ENCODE peak calls at places on chromosomes 5 and 9, in five cellular contexts. K is mammary epithelial cell, O is cardiac fibroblast, H is OCI-LY7, I is NB4. D is an unnamed sample.

GRCh38 chr5:169161022-169161680 is 139.8 kb downstream of the SLIT3 start:
- DNase-seq in K (peak; percentile 79), O (peak; percentile 72), H (no peak), I (peak; percentile 63), D (no peak)

GRCh38 chr5:61306531-61307195 is 25.4 kb upstream of the ZSWIM6 start:
- DNase-seq in K (no peak), O (peak; percentile 90), H (no peak), I (no peak), D (peak; percentile 37)

GRCh38 chr5:54725391-54726280 is 208.1 kb downstream of the SNX18 start:
- DNase-seq in K (peak; percentile 35), O (peak; percentile 20), H (no peak), I (no peak), D (no peak)

GRCh38 chr9:98575379-98576346 is 133.1 kb downstream of the GABBR2 start:
- DNase-seq in K (peak; percentile 79), O (peak; percentile 81), H (peak; percentile 29), I (peak; percentile 97), D (peak; percentile 60)

GRCh38 chr5:10648806-10649517 is 85.1 kb downstream of the ANKRD33B start:
- DNase-seq in K (no peak), O (no peak), H (no peak), I (no peak), D (no peak)

GRCh38 chr9:122445155-122445749 is 32.5 kb downstream of the OR1J1 start:
- DNase-seq in K (no peak), O (peak; percentile 95), H (no peak), I (no peak), D (no peak)

GRCh38 chr5:91487420-91487819 is 104.3 kb upstream of the ARRDC3 start:
- DNase-seq in K (no peak), O (no peak), H (no peak), I (no peak), D (no peak)

GRCh38 chr5:40685952-40686351 is 6.2 kb downstream of the PTGER4 start:
- DNase-seq in K (no peak), O (no peak), H (no peak), I (no peak), D (no peak)

GRCh38 chr5:15366676-15367391 is 133.1 kb upstream of the FBXL7 start:
- DNase-seq in K (no peak), O (peak; percentile 58), H (no peak), I (no peak), D (no peak)

GRCh38 chr9:98807070-98807810 is at the start of gene GALNT12:
- DNase-seq in K (no peak), O (no peak), H (peak; percentile 67), I (peak; percentile 58), D (peak; percentile 79)

GRCh38 chr5:100904259-100904822 is 1.3 kb upstream of the ST8SIA4 start:
- DNase-seq in K (no peak), O (no peak), H (peak; percentile 68), I (peak; percentile 72), D (peak; percentile 28)

GRCh38 chr9:113885183-113886002 is 9.3 kb downstream of the ZNF618 start:
- DNase-seq in K (no peak), O (no peak), H (no peak), I (no peak), D (no peak)

GRCh38 chr5:157458835-157459234 is 1.2 kb upstream of the NIPAL4 start:
- DNase-seq in K (no peak), O (no peak), H (no peak), I (no peak), D (no peak)

GRCh38 chr5:100647461-100648230 is 112.5 kb downstream of the FAM174A start:
- DNase-seq in K (peak; percentile 39), O (peak; percentile 27), H (no peak), I (peak; percentile 54), D (no peak)

GRCh38 chr5:73642296-73642695 is 16.3 kb downstream of the ARHGEF28 start:
- DNase-seq in K (no peak), O (peak; percentile 40), H (no peak), I (no peak), D (no peak)

GRCh38 chr5:31273631-31274378 is 80.3 kb downstream of the CDH6 start:
- DNase-seq in K (no peak), O (no peak), H (no peak), I (no peak), D (peak; percentile 21)

GRCh38 chr5:139340051-139340450 is 1.6 kb upstream of the PAIP2 start:
- DNase-seq in K (no peak), O (no peak), H (no peak), I (no peak), D (no peak)

GRCh38 chr5:88862547-88863175 is 20.3 kb downstream of the MEF2C start:
- DNase-seq in K (no peak), O (no peak), H (no peak), I (no peak), D (no peak)

GRCh38 chr9:75488082-75488713 is 399.9 kb downstream of the OSTF1 start:
- DNase-seq in K (no peak), O (no peak), H (no peak), I (no peak), D (no peak)

GRCh38 chr5:72955143-72955767 is 586 bp upstream of the FCHO2 start:
- DNase-seq in K (no peak), O (no peak), H (no peak), I (peak; percentile 52), D (no peak)

GRCh38 chr5:131328536-131329186 is 64.8 kb downstream of the CDC42SE2 start:
- DNase-seq in K (peak; percentile 70), O (peak; percentile 67), H (no peak), I (no peak), D (no peak)

GRCh38 chr9:343773-344172 is 129.1 kb downstream of the DOCK8 start:
- DNase-seq in K (peak; percentile 54), O (no peak), H (no peak), I (no peak), D (no peak)

GRCh38 chr9:18236336-18236735 is 237.6 kb upstream of the ADAMTSL1 start:
- DNase-seq in K (no peak), O (no peak), H (no peak), I (no peak), D (no peak)

GRCh38 chr9:18238254-18238653 is 235.7 kb upstream of the ADAMTSL1 start:
- DNase-seq in K (peak; percentile 78), O (peak; percentile 90), H (no peak), I (no peak), D (no peak)

GRCh38 chr9:18235181-18235908 is 238.6 kb upstream of the ADAMTSL1 start:
- DNase-seq in K (no peak), O (no peak), H (no peak), I (no peak), D (no peak)

GRCh38 chr9:18238752-18239151 is 235.2 kb upstream of the ADAMTSL1 start:
- DNase-seq in K (peak; percentile 66), O (peak; percentile 82), H (no peak), I (no peak), D (no peak)

GRCh38 chr9:18237776-18238175 is 236.2 kb upstream of the ADAMTSL1 start:
- DNase-seq in K (no peak), O (no peak), H (no peak), I (no peak), D (no peak)
- TF ChIP-seq CTCF in K (no peak), O (no peak), H (no peak), I (no peak), D (no peak)

DNA sequence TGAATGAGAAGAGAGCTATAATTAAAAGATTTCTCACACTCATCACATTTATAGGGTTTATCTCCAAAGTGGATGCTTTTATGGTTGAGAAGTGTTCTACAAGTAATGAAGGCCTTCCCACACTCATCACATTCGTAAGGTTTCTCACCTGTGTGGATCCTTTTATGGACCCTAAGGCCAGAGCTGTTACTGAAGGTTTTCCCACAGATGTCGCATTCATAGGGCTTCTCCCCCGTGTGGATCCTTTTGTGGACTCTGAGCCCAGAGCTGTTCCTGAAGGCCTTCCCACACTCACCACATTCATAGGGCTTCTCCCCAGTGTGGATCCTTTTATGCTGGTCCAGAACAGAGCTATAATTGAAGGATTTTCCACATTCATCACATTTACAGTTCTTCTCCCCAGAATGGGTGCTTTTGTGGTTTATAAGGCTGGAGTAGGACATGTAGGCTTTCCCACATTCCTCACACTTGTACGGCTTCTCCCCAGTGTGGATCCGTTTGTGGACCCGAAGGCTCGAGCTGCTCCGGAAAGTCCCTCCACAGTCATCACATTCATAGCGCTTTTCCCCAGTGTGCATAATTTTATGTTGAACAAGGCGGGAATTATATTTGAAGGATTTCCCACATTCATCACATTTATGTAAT is 10.5 kb downstream of the ZFP62 start:
- DNase-seq in K (no peak), O (no peak), H (no peak), I (no peak), D (no peak)
- TF ChIP-seq CTCF in K (no peak), O (no peak), H (no peak), I (no peak), D (no peak)

GRCh38 chr5:148746826-148747535 is 79.4 kb upstream of the ADRB2 start:
- DNase-seq in K (peak; percentile 31), O (peak; percentile 15), H (peak; percentile 24), I (peak; percentile 75), D (no peak)
- TF ChIP-seq CTCF in K (no peak), O (no peak), H (no peak), I (no peak), D (no peak)

GRCh38 chr5:180209137-180209581 is at the start of gene RASGEF1C:
- DNase-seq in K (peak; percentile 33), O (peak; percentile 57), H (no peak), I (peak; percentile 72), D (peak; percentile 92)
- TF ChIP-seq CTCF in K (peak; percentile 40), O (no peak), H (no peak), I (peak; percentile 14), D (peak; percentile 88)

GRCh38 chr5:57383093-57383861 is 99.3 kb downstream of the ACTBL2 start:
- DNase-seq in K (peak; percentile 75), O (peak; percentile 93), H (peak; percentile 24), I (peak; percentile 80), D (no peak)
- TF ChIP-seq CTCF in K (peak; percentile 32), O (peak; percentile 36), H (no peak), I (peak; percentile 11), D (no peak)